ENCODE peak calls at places on chromosomes 4 and X, in eight cellular contexts. A is cardiac muscle cell, C is fibroblast of mammary gland, N is ovary, F is mucosa of descending colon, V is PC-9, G is tibial artery, U is GM12864. P is an unnamed sample.

GRCh38 chrX:153669901-153670731 is 3.5 kb downstream of the PNCK start:
- DNase-seq in V (no peak), U (no peak), F (no peak), G (no peak), A (no peak), N (no peak), C (no peak), P (no peak)

GRCh38 chr4:167290684-167291083 is 56.4 kb upstream of the SPOCK3 start:
- DNase-seq in V (no peak), N (no peak), U (no peak), C (peak; percentile 14), A (peak; percentile 34), G (no peak), F (no peak), P (peak; percentile 27)

GRCh38 chrX:96407043-96407442 is 277.6 kb upstream of the DIAPH2 start:
- DNase-seq in F (no peak), V (peak; percentile 82), N (peak; percentile 55), G (peak; percentile 37), U (no peak), A (peak; percentile 44), C (peak; percentile 61), P (peak; percentile 61)

GRCh38 chr4:90000995-90001394 is 106.3 kb downstream of the MMRN1 start:
- DNase-seq in F (no peak), N (no peak), G (no peak), V (no peak), C (no peak), A (no peak), U (no peak), P (no peak)

GRCh38 chr4:108080752-108081151 is 88.0 kb downstream of the LEF1 start:
- DNase-seq in V (no peak), U (no peak), N (no peak), C (no peak), F (no peak), G (no peak), A (no peak), P (no peak)

GRCh38 chr4:26300314-26301307 is 20.2 kb upstream of the RBPJ start:
- DNase-seq in C (peak; percentile 73), A (no peak), G (no peak), F (no peak), V (no peak), U (no peak), N (no peak), P (peak; percentile 39)

GRCh38 chr4:155667538-155668511 is 1.2 kb downstream of the GUCY1A1 start:
- DNase-seq in U (no peak), F (peak; percentile 51), C (peak; percentile 20), G (peak; percentile 25), V (no peak), N (peak; percentile 18), A (peak; percentile 62), P (peak; percentile 53)

GRCh38 chr4:184039963-184040383 is 134.9 kb downstream of the STOX2 start:
- DNase-seq in A (peak; percentile 27), F (no peak), G (no peak), V (no peak), U (no peak), C (peak; percentile 3), N (peak; percentile 29), P (no peak)

GRCh38 chr4:152307669-152308068 is 228.2 kb downstream of the FBXW7 start:
- DNase-seq in N (no peak), U (no peak), F (no peak), G (no peak), C (no peak), V (no peak), A (no peak), P (no peak)

GRCh38 chr4:93791570-93792195 is 36.9 kb upstream of the ATOH1 start:
- DNase-seq in A (peak; percentile 64), N (peak; percentile 47), V (peak; percentile 34), U (peak; percentile 3), F (no peak), C (peak; percentile 46), G (peak; percentile 42), P (peak; percentile 71)

GRCh38 chrX:1102786-1103185 is 109.7 kb downstream of the CRLF2 start:
- DNase-seq in F (no peak), V (no peak), A (no peak), N (no peak), G (no peak), U (no peak), C (no peak), P (no peak)

GRCh38 chr4:170391066-170391754 is 301.5 kb upstream of the AADAT start:
- DNase-seq in G (no peak), U (no peak), N (no peak), V (no peak), F (no peak), A (no peak), C (peak; percentile 97), P (peak; percentile 85)

GRCh38 chr4:14404730-14405129 is 597.6 kb upstream of the CPEB2 start:
- DNase-seq in U (no peak), C (peak; percentile 73), V (no peak), N (no peak), A (peak; percentile 60), G (no peak), F (no peak), P (no peak)

GRCh38 chr4:127730142-127730913 is at the start of gene SLC25A31:
- DNase-seq in V (no peak), G (no peak), U (no peak), N (no peak), C (no peak), A (no peak), F (no peak), P (no peak)

GRCh38 chrX:119501511-119502148 is 33.4 kb downstream of the SLC25A5 start:
- DNase-seq in V (peak; percentile 89), F (no peak), C (no peak), N (no peak), U (no peak), A (no peak), G (no peak), P (no peak)

GRCh38 chr4:104596189-104596588 is 101.5 kb upstream of the CXXC4 start:
- DNase-seq in N (no peak), V (no peak), C (no peak), A (no peak), F (no peak), G (no peak), U (no peak), P (no peak)

GRCh38 chr4:142549726-142550463 is 296.2 kb downstream of the INPP4B start:
- DNase-seq in G (no peak), C (peak; percentile 85), V (peak; percentile 98), U (no peak), A (peak; percentile 54), N (no peak), F (no peak), P (peak; percentile 63)

GRCh38 chrX:109732319-109732779 is 708 bp downstream of the ACSL4 start:
- DNase-seq in A (peak; percentile 53), N (no peak), F (no peak), V (peak; percentile 59), U (no peak), G (no peak), C (peak; percentile 60), P (peak; percentile 70)

GRCh38 chr4:64385177-64385549 is 24.1 kb downstream of the TECRL start:
- DNase-seq in C (no peak), A (no peak), U (no peak), G (no peak), N (no peak), F (no peak), V (no peak), P (no peak)

GRCh38 chrX:9438950-9439494 is 25.8 kb upstream of the TBL1X start:
- DNase-seq in A (no peak), U (no peak), V (peak; percentile 41), N (no peak), C (no peak), F (no peak), G (no peak), P (peak; percentile 22)

GRCh38 chr4:9811796-9812195 is 30.4 kb downstream of the DRD5 start:
- DNase-seq in U (no peak), C (no peak), V (no peak), F (no peak), N (no peak), A (no peak), G (no peak), P (no peak)

GRCh38 chrX:155864655-155865054 is 16.5 kb upstream of the VAMP7 start:
- DNase-seq in G (no peak), A (peak; percentile 6), V (no peak), N (no peak), C (peak; percentile 14), F (no peak), U (no peak), P (peak; percentile 34)

GRCh38 chr4:3406431-3406830 is 35.3 kb upstream of the HGFAC start:
- DNase-seq in A (no peak), U (no peak), V (no peak), C (no peak), G (no peak), N (no peak), F (no peak), P (no peak)

GRCh38 chrX:147838465-147839131 is 73.1 kb upstream of the FMR1 start:
- DNase-seq in U (no peak), N (no peak), C (peak; percentile 10), G (no peak), A (no peak), F (no peak), V (peak; percentile 41), P (peak; percentile 10)

GRCh38 chr4:40186665-40187014 is 10.2 kb upstream of the RHOH start:
- DNase-seq in A (no peak), F (no peak), V (no peak), U (no peak), C (peak; percentile 32), N (no peak), G (no peak), P (no peak)

GRCh38 chr4:154049457-154050181 is 260.7 kb upstream of the SFRP2 start:
- DNase-seq in V (no peak), G (peak; percentile 67), U (no peak), A (peak; percentile 2), C (peak; percentile 82), N (no peak), F (no peak), P (peak; percentile 77)
- TF ChIP-seq CTCF in V (no peak), G (no peak), U (peak; percentile 4), A (no peak), C (peak; percentile 17), N (no peak), F (no peak), P (peak; percentile 28)

GRCh38 chrX:44748014-44748413 is 95.8 kb upstream of the DUSP21 start:
- DNase-seq in V (peak; percentile 34), U (no peak), G (no peak), F (no peak), A (peak; percentile 4), N (no peak), C (peak; percentile 43), P (peak; percentile 15)
- H3K4me3 ChIP-seq in V (no peak overlapping the region), U (no peak overlapping the region), G (no peak overlapping the region), F (no peak overlapping the region), A (no peak overlapping the region), N (no peak overlapping the region), C (no peak overlapping the region), P (no peak overlapping the region)

DNA sequence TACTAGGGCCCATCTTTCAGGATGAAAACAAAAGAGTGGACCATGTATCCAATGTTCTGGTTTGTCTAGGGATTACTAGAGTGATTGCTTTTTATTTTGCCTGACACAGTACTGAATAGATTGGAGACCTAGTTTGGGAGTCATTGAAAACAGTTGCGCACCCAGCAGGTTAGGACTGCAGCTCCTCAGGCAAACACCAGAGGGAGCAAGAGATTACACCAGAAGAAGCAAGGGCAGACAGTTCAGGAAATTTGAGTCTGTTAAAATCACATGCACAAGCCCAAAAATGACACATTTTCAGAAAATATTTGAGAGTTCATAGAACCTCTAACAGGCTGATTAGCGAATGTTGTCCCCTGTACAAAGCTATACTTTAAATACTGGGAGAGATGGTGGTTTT is 55.6 kb downstream of the CYLC1 start:
- DNase-seq in C (peak; percentile 23), A (no peak), F (no peak), V (no peak), G (no peak), N (no peak), U (no peak), P (peak; percentile 0)
- TF ChIP-seq CTCF in C (peak; percentile 66), A (no peak), F (peak; percentile 25), V (peak; percentile 63), G (peak; percentile 15), N (no peak), U (peak; percentile 42), P (peak; percentile 32)

GRCh38 chr4:74041418-74041817 is 2.9 kb upstream of the CXCL3 start:
- DNase-seq in U (no peak), A (no peak), C (no peak), V (no peak), F (no peak), N (no peak), G (no peak), P (no peak)
- H3K4me3 ChIP-seq in U (no peak overlapping the region), A (no peak overlapping the region), C (no peak overlapping the region), V (no peak overlapping the region), F (no peak overlapping the region), N (no peak overlapping the region), G (no peak overlapping the region), P (no peak overlapping the region)